ENCODE peak calls at places on chromosome 19, in four cellular contexts. T is NCI-H2107; X is sigmoid colon; S is stimulated activated CD4-positive, alpha-beta T cell treated with anti-CD3 and anti-CD28 coated beads, Interleukin-4, amount 100 ng/mL, for 1 hour. D is an unnamed sample.

GRCh38 chr19:42114412-42114811 is 17.8 kb downstream of the POU2F2 start:
- DNase-seq in T (peak; percentile 79), X (no peak), S (no peak), D (peak; percentile 32)

GRCh38 chr19:50817941-50818858 is 5.4 kb downstream of the KLK1 start:
- DNase-seq in T (no peak), X (no peak), S (peak; percentile 49), D (peak; percentile 90)

GRCh38 chr19:54209058-54209747 is 8.5 kb downstream of the RPS9 start:
- DNase-seq in T (no peak), X (no peak), S (peak; percentile 36), D (no peak)

GRCh38 chr19:53131732-53132131 is 978 bp downstream of the ZNF415 start:
- DNase-seq in T (no peak), X (no peak), S (no peak), D (no peak)

GRCh38 chr19:29302002-29302928 is 89.3 kb upstream of the UQCRFS1 start:
- DNase-seq in T (no peak), X (peak; percentile 10), S (no peak), D (no peak)

GRCh38 chr19:46082728-46083050 is 41.8 kb downstream of the IGFL3 start:
- DNase-seq in T (no peak), X (no peak), S (no peak), D (no peak)

GRCh38 chr19:41897820-41898219 is 14.8 kb downstream of the ARHGEF1 start:
- DNase-seq in T (no peak), X (no peak), S (no peak), D (no peak)

GRCh38 chr19:35560271-35560670 is 3.2 kb downstream of the ATP4A start:
- DNase-seq in T (no peak), X (no peak), S (no peak), D (no peak)

GRCh38 chr19:3881272-3882040 is 971 bp downstream of the ATCAY start:
- DNase-seq in T (no peak), X (no peak), S (no peak), D (no peak)

GRCh38 chr19:38838208-38838985 is 6.8 kb upstream of the ECH1 start:
- DNase-seq in T (no peak), X (no peak), S (peak; percentile 59), D (no peak)

GRCh38 chr19:9306443-9306842 is 3.2 kb downstream of the ZNF699 start:
- DNase-seq in T (no peak), X (no peak), S (no peak), D (no peak)

GRCh38 chr19:4304509-4305252 is at the start of gene FSD1:
- DNase-seq in T (no peak), X (no peak), S (peak; percentile 74), D (no peak)

GRCh38 chr19:4754248-4754647 is 30.6 kb upstream of the DPP9 start:
- DNase-seq in T (no peak), X (no peak), S (no peak), D (no peak)

GRCh38 chr19:11401808-11402543 is 17.1 kb downstream of the RGL3 start:
- DNase-seq in T (no peak), X (no peak), S (no peak), D (no peak)

GRCh38 chr19:39936020-39936419 is 1.6 kb upstream of the FCGBP start:
- DNase-seq in T (no peak), X (no peak), S (no peak), D (peak; percentile 54)

GRCh38 chr19:32165176-32165575 is 180.2 kb upstream of the ZNF507 start:
- DNase-seq in T (no peak), X (no peak), S (no peak), D (no peak)

GRCh38 chr19:31316201-31316951 is 32.9 kb downstream of the TSHZ3 start:
- DNase-seq in T (no peak), X (peak; percentile 77), S (no peak), D (peak; percentile 21)

GRCh38 chr19:1310853-1311180 is 25.1 kb downstream of the EFNA2 start:
- DNase-seq in T (no peak), X (no peak), S (no peak), D (no peak)

GRCh38 chr19:30781519-30781918 is 409.3 kb downstream of the ZNF536 start:
- DNase-seq in T (no peak), X (no peak), S (no peak), D (no peak)

GRCh38 chr19:14006766-14007562 is 844 bp upstream of the RFX1 start:
- DNase-seq in T (peak; percentile 89), X (no peak), S (no peak), D (peak; percentile 91)

GRCh38 chr19:18484992-18485391 is 36.9 kb downstream of the ELL start:
- DNase-seq in T (no peak), X (no peak), S (no peak), D (no peak)

GRCh38 chr19:33055718-33056117 is 9.0 kb downstream of the RHPN2 start:
- DNase-seq in T (no peak), X (no peak), S (no peak), D (no peak)

GRCh38 chr19:48216933-48217332 is 38.8 kb downstream of the CARD8 start:
- DNase-seq in T (no peak), X (no peak), S (no peak), D (no peak)

GRCh38 chr19:53621885-53622710 is 9.7 kb upstream of the DPRX start:
- DNase-seq in T (no peak), X (no peak), S (no peak), D (no peak)

GRCh38 chr19:11179716-11180297 is 17.5 kb downstream of the KANK2 start:
- DNase-seq in T (no peak), X (no peak), S (no peak), D (no peak)

GRCh38 chr19:9724157-9724556 is 44.4 kb downstream of the ZNF846 start:
- DNase-seq in T (no peak), X (no peak), S (no peak), D (no peak)

GRCh38 chr19:38805180-38805579 is 7.6 kb downstream of the LGALS4 start:
- DNase-seq in T (no peak), X (peak; percentile 34), S (no peak), D (no peak)

GRCh38 chr19:21693399-21693798 is 74.0 kb downstream of the ZNF100 start:
- DNase-seq in T (no peak), X (no peak), S (no peak), D (no peak)

GRCh38 chr19:44579663-44580365 is 33.5 kb upstream of the IGSF23 start:
- DNase-seq in T (no peak), X (no peak), S (no peak), D (no peak)

GRCh38 chr19:6767081-6767356 is 216 bp downstream of the SH2D3A start:
- DNase-seq in T (no peak), X (no peak), S (no peak), D (no peak)

GRCh38 chr19:42634409-42635232 is 39.9 kb upstream of the CEACAM8 start:
- DNase-seq in T (no peak), X (no peak), S (peak; percentile 22), D (no peak)

GRCh38 chr19:3065675-3066357 is 3.5 kb upstream of the TLE5 start:
- DNase-seq in T (no peak), X (no peak), S (no peak), D (peak; percentile 63)

D was measured in mucosa of descending colon.